ENCODE peak calls at places on chromosomes 5 and 9, in eight cellular contexts. One of them, this sample, is unnamed.

GRCh38 chr5:92403308-92403707 is 1020.2 kb upstream of the ARRDC3 start:
- DNase-seq in stimulated activated CD8-positive, alpha-beta memory T cell treated with anti-CD3 and anti-CD28 coated beads, Interleukin-7, amount 100 ng/mL, for 1 hour: no peak
- DNase-seq in HS-5: no peak
- DNase-seq in activated naive CD8-positive, alpha-beta T cell treated with anti-CD3 and anti-CD28 coated beads for 36 hours: no peak
- DNase-seq in KG1: no peak
- DNase-seq in activated CD8-positive, alpha-beta memory T cell treated with anti-CD3 and anti-CD28 coated beads, Interleukin-2, amount 10 ng/mL, durations not matched to agents 7 days and 5 days: no peak
- DNase-seq in H54: no peak
- DNase-seq in activated CD4-positive, alpha-beta T cell treated with anti-CD3 and anti-CD28 coated beads, Interleukin-2, amount 50 U/mL, for 1 hour: no peak
- DNase-seq in this sample: no peak

GRCh38 chr5:109830955-109831502 is 141.3 kb downstream of the MAN2A1 start:
- DNase-seq in KG1: no peak
- DNase-seq in activated CD4-positive, alpha-beta T cell treated with anti-CD3 and anti-CD28 coated beads, Interleukin-2, amount 50 U/mL, for 1 hour: no peak
- DNase-seq in activated CD8-positive, alpha-beta memory T cell treated with anti-CD3 and anti-CD28 coated beads, Interleukin-2, amount 10 ng/mL, durations not matched to agents 7 days and 5 days: no peak
- DNase-seq in H54: no peak
- DNase-seq in activated naive CD8-positive, alpha-beta T cell treated with anti-CD3 and anti-CD28 coated beads for 36 hours: no peak
- DNase-seq in stimulated activated CD8-positive, alpha-beta memory T cell treated with anti-CD3 and anti-CD28 coated beads, Interleukin-7, amount 100 ng/mL, for 1 hour: no peak
- DNase-seq in HS-5: no peak
- DNase-seq in this sample: peak

GRCh38 chr9:121916008-121916407 is 177.1 kb downstream of the TTLL11 start:
- DNase-seq in KG1: no peak
- DNase-seq in stimulated activated CD8-positive, alpha-beta memory T cell treated with anti-CD3 and anti-CD28 coated beads, Interleukin-7, amount 100 ng/mL, for 1 hour: no peak
- DNase-seq in activated CD8-positive, alpha-beta memory T cell treated with anti-CD3 and anti-CD28 coated beads, Interleukin-2, amount 10 ng/mL, durations not matched to agents 7 days and 5 days: no peak
- DNase-seq in activated CD4-positive, alpha-beta T cell treated with anti-CD3 and anti-CD28 coated beads, Interleukin-2, amount 50 U/mL, for 1 hour: no peak
- DNase-seq in HS-5: no peak
- DNase-seq in H54: no peak
- DNase-seq in activated naive CD8-positive, alpha-beta T cell treated with anti-CD3 and anti-CD28 coated beads for 36 hours: no peak
- DNase-seq in this sample: no peak

GRCh38 chr5:149345892-149346222 is 558 bp downstream of the GRPEL2 start:
- DNase-seq in KG1: no peak
- DNase-seq in stimulated activated CD8-positive, alpha-beta memory T cell treated with anti-CD3 and anti-CD28 coated beads, Interleukin-7, amount 100 ng/mL, for 1 hour: no peak
- DNase-seq in activated naive CD8-positive, alpha-beta T cell treated with anti-CD3 and anti-CD28 coated beads for 36 hours: no peak
- DNase-seq in activated CD8-positive, alpha-beta memory T cell treated with anti-CD3 and anti-CD28 coated beads, Interleukin-2, amount 10 ng/mL, durations not matched to agents 7 days and 5 days: peak
- DNase-seq in H54: no peak
- DNase-seq in activated CD4-positive, alpha-beta T cell treated with anti-CD3 and anti-CD28 coated beads, Interleukin-2, amount 50 U/mL, for 1 hour: no peak
- DNase-seq in HS-5: no peak
- DNase-seq in this sample: no peak

GRCh38 chr9:125758986-125759811 is 12.0 kb downstream of the PBX3 start:
- DNase-seq in H54: no peak
- DNase-seq in activated CD4-positive, alpha-beta T cell treated with anti-CD3 and anti-CD28 coated beads, Interleukin-2, amount 50 U/mL, for 1 hour: no peak
- DNase-seq in activated CD8-positive, alpha-beta memory T cell treated with anti-CD3 and anti-CD28 coated beads, Interleukin-2, amount 10 ng/mL, durations not matched to agents 7 days and 5 days: no peak
- DNase-seq in stimulated activated CD8-positive, alpha-beta memory T cell treated with anti-CD3 and anti-CD28 coated beads, Interleukin-7, amount 100 ng/mL, for 1 hour: no peak
- DNase-seq in HS-5: no peak
- DNase-seq in activated naive CD8-positive, alpha-beta T cell treated with anti-CD3 and anti-CD28 coated beads for 36 hours: no peak
- DNase-seq in KG1: peak
- DNase-seq in this sample: no peak

GRCh38 chr5:179533907-179534306 is 16.4 kb upstream of the RUFY1 start:
- DNase-seq in HS-5: no peak
- DNase-seq in activated CD8-positive, alpha-beta memory T cell treated with anti-CD3 and anti-CD28 coated beads, Interleukin-2, amount 10 ng/mL, durations not matched to agents 7 days and 5 days: peak
- DNase-seq in KG1: no peak
- DNase-seq in activated CD4-positive, alpha-beta T cell treated with anti-CD3 and anti-CD28 coated beads, Interleukin-2, amount 50 U/mL, for 1 hour: no peak
- DNase-seq in H54: no peak
- DNase-seq in activated naive CD8-positive, alpha-beta T cell treated with anti-CD3 and anti-CD28 coated beads for 36 hours: no peak
- DNase-seq in stimulated activated CD8-positive, alpha-beta memory T cell treated with anti-CD3 and anti-CD28 coated beads, Interleukin-7, amount 100 ng/mL, for 1 hour: no peak
- DNase-seq in this sample: no peak

GRCh38 chr9:33159058-33159759 is 7.9 kb downstream of the B4GALT1 start:
- DNase-seq in activated CD4-positive, alpha-beta T cell treated with anti-CD3 and anti-CD28 coated beads, Interleukin-2, amount 50 U/mL, for 1 hour: peak
- DNase-seq in H54: no peak
- DNase-seq in activated naive CD8-positive, alpha-beta T cell treated with anti-CD3 and anti-CD28 coated beads for 36 hours: peak
- DNase-seq in HS-5: no peak
- DNase-seq in KG1: peak
- DNase-seq in activated CD8-positive, alpha-beta memory T cell treated with anti-CD3 and anti-CD28 coated beads, Interleukin-2, amount 10 ng/mL, durations not matched to agents 7 days and 5 days: peak
- DNase-seq in stimulated activated CD8-positive, alpha-beta memory T cell treated with anti-CD3 and anti-CD28 coated beads, Interleukin-7, amount 100 ng/mL, for 1 hour: no peak
- DNase-seq in this sample: no peak

GRCh38 chr5:31626156-31626555 is 12.8 kb upstream of the PDZD2 start:
- DNase-seq in activated CD4-positive, alpha-beta T cell treated with anti-CD3 and anti-CD28 coated beads, Interleukin-2, amount 50 U/mL, for 1 hour: no peak
- DNase-seq in H54: no peak
- DNase-seq in KG1: no peak
- DNase-seq in HS-5: no peak
- DNase-seq in activated naive CD8-positive, alpha-beta T cell treated with anti-CD3 and anti-CD28 coated beads for 36 hours: no peak
- DNase-seq in activated CD8-positive, alpha-beta memory T cell treated with anti-CD3 and anti-CD28 coated beads, Interleukin-2, amount 10 ng/mL, durations not matched to agents 7 days and 5 days: no peak
- DNase-seq in stimulated activated CD8-positive, alpha-beta memory T cell treated with anti-CD3 and anti-CD28 coated beads, Interleukin-7, amount 100 ng/mL, for 1 hour: no peak
- DNase-seq in this sample: no peak

GRCh38 chr9:128556915-128557634 is 4.7 kb downstream of the SPTAN1 start:
- DNase-seq in activated naive CD8-positive, alpha-beta T cell treated with anti-CD3 and anti-CD28 coated beads for 36 hours: no peak
- DNase-seq in stimulated activated CD8-positive, alpha-beta memory T cell treated with anti-CD3 and anti-CD28 coated beads, Interleukin-7, amount 100 ng/mL, for 1 hour: no peak
- DNase-seq in activated CD4-positive, alpha-beta T cell treated with anti-CD3 and anti-CD28 coated beads, Interleukin-2, amount 50 U/mL, for 1 hour: no peak
- DNase-seq in activated CD8-positive, alpha-beta memory T cell treated with anti-CD3 and anti-CD28 coated beads, Interleukin-2, amount 10 ng/mL, durations not matched to agents 7 days and 5 days: no peak
- DNase-seq in H54: no peak
- DNase-seq in HS-5: no peak
- DNase-seq in KG1: no peak
- DNase-seq in this sample: no peak

GRCh38 chr9:18023332-18023731 is 444.5 kb downstream of the SH3GL2 start:
- DNase-seq in HS-5: peak
- DNase-seq in KG1: no peak
- DNase-seq in activated CD8-positive, alpha-beta memory T cell treated with anti-CD3 and anti-CD28 coated beads, Interleukin-2, amount 10 ng/mL, durations not matched to agents 7 days and 5 days: no peak
- DNase-seq in stimulated activated CD8-positive, alpha-beta memory T cell treated with anti-CD3 and anti-CD28 coated beads, Interleukin-7, amount 100 ng/mL, for 1 hour: no peak
- DNase-seq in activated CD4-positive, alpha-beta T cell treated with anti-CD3 and anti-CD28 coated beads, Interleukin-2, amount 50 U/mL, for 1 hour: no peak
- DNase-seq in H54: no peak
- DNase-seq in activated naive CD8-positive, alpha-beta T cell treated with anti-CD3 and anti-CD28 coated beads for 36 hours: no peak
- DNase-seq in this sample: no peak

GRCh38 chr5:147727200-147727599 is 55.3 kb downstream of the JAKMIP2 start:
- DNase-seq in stimulated activated CD8-positive, alpha-beta memory T cell treated with anti-CD3 and anti-CD28 coated beads, Interleukin-7, amount 100 ng/mL, for 1 hour: no peak
- DNase-seq in activated naive CD8-positive, alpha-beta T cell treated with anti-CD3 and anti-CD28 coated beads for 36 hours: no peak
- DNase-seq in activated CD4-positive, alpha-beta T cell treated with anti-CD3 and anti-CD28 coated beads, Interleukin-2, amount 50 U/mL, for 1 hour: no peak
- DNase-seq in KG1: no peak
- DNase-seq in activated CD8-positive, alpha-beta memory T cell treated with anti-CD3 and anti-CD28 coated beads, Interleukin-2, amount 10 ng/mL, durations not matched to agents 7 days and 5 days: no peak
- DNase-seq in HS-5: no peak
- DNase-seq in H54: no peak
- DNase-seq in this sample: no peak

GRCh38 chr9:95249986-95250385 is 67.5 kb downstream of the FANCC start:
- DNase-seq in HS-5: no peak
- DNase-seq in activated CD4-positive, alpha-beta T cell treated with anti-CD3 and anti-CD28 coated beads, Interleukin-2, amount 50 U/mL, for 1 hour: no peak
- DNase-seq in activated naive CD8-positive, alpha-beta T cell treated with anti-CD3 and anti-CD28 coated beads for 36 hours: no peak
- DNase-seq in KG1: no peak
- DNase-seq in H54: no peak
- DNase-seq in stimulated activated CD8-positive, alpha-beta memory T cell treated with anti-CD3 and anti-CD28 coated beads, Interleukin-7, amount 100 ng/mL, for 1 hour: no peak
- DNase-seq in activated CD8-positive, alpha-beta memory T cell treated with anti-CD3 and anti-CD28 coated beads, Interleukin-2, amount 10 ng/mL, durations not matched to agents 7 days and 5 days: no peak
- DNase-seq in this sample: no peak

GRCh38 chr5:61887271-61887670 is 418.7 kb upstream of the KIF2A start:
- DNase-seq in activated CD8-positive, alpha-beta memory T cell treated with anti-CD3 and anti-CD28 coated beads, Interleukin-2, amount 10 ng/mL, durations not matched to agents 7 days and 5 days: no peak
- DNase-seq in activated naive CD8-positive, alpha-beta T cell treated with anti-CD3 and anti-CD28 coated beads for 36 hours: no peak
- DNase-seq in HS-5: no peak
- DNase-seq in H54: no peak
- DNase-seq in stimulated activated CD8-positive, alpha-beta memory T cell treated with anti-CD3 and anti-CD28 coated beads, Interleukin-7, amount 100 ng/mL, for 1 hour: no peak
- DNase-seq in KG1: no peak
- DNase-seq in activated CD4-positive, alpha-beta T cell treated with anti-CD3 and anti-CD28 coated beads, Interleukin-2, amount 50 U/mL, for 1 hour: no peak
- DNase-seq in this sample: no peak

GRCh38 chr9:127741831-127742434 is 6.8 kb upstream of the TOR2A start:
- DNase-seq in activated naive CD8-positive, alpha-beta T cell treated with anti-CD3 and anti-CD28 coated beads for 36 hours: no peak
- DNase-seq in HS-5: no peak
- DNase-seq in activated CD8-positive, alpha-beta memory T cell treated with anti-CD3 and anti-CD28 coated beads, Interleukin-2, amount 10 ng/mL, durations not matched to agents 7 days and 5 days: no peak
- DNase-seq in H54: peak
- DNase-seq in KG1: no peak
- DNase-seq in activated CD4-positive, alpha-beta T cell treated with anti-CD3 and anti-CD28 coated beads, Interleukin-2, amount 50 U/mL, for 1 hour: no peak
- DNase-seq in stimulated activated CD8-positive, alpha-beta memory T cell treated with anti-CD3 and anti-CD28 coated beads, Interleukin-7, amount 100 ng/mL, for 1 hour: no peak
- DNase-seq in this sample: no peak

GRCh38 chr9:88757406-88758010 is 222.5 kb downstream of the NXNL2 start:
- DNase-seq in activated naive CD8-positive, alpha-beta T cell treated with anti-CD3 and anti-CD28 coated beads for 36 hours: no peak
- DNase-seq in HS-5: no peak
- DNase-seq in stimulated activated CD8-positive, alpha-beta memory T cell treated with anti-CD3 and anti-CD28 coated beads, Interleukin-7, amount 100 ng/mL, for 1 hour: no peak
- DNase-seq in KG1: no peak
- DNase-seq in activated CD4-positive, alpha-beta T cell treated with anti-CD3 and anti-CD28 coated beads, Interleukin-2, amount 50 U/mL, for 1 hour: no peak
- DNase-seq in activated CD8-positive, alpha-beta memory T cell treated with anti-CD3 and anti-CD28 coated beads, Interleukin-2, amount 10 ng/mL, durations not matched to agents 7 days and 5 days: no peak
- DNase-seq in H54: no peak
- DNase-seq in this sample: no peak

GRCh38 chr5:142819816-142820215 is 49.6 kb downstream of the ARHGAP26 start:
- DNase-seq in activated naive CD8-positive, alpha-beta T cell treated with anti-CD3 and anti-CD28 coated beads for 36 hours: no peak
- DNase-seq in activated CD8-positive, alpha-beta memory T cell treated with anti-CD3 and anti-CD28 coated beads, Interleukin-2, amount 10 ng/mL, durations not matched to agents 7 days and 5 days: no peak
- DNase-seq in KG1: no peak
- DNase-seq in HS-5: no peak
- DNase-seq in activated CD4-positive, alpha-beta T cell treated with anti-CD3 and anti-CD28 coated beads, Interleukin-2, amount 50 U/mL, for 1 hour: no peak
- DNase-seq in stimulated activated CD8-positive, alpha-beta memory T cell treated with anti-CD3 and anti-CD28 coated beads, Interleukin-7, amount 100 ng/mL, for 1 hour: no peak
- DNase-seq in H54: no peak
- DNase-seq in this sample: no peak

GRCh38 chr5:96433066-96433447 is at the start of gene PCSK1:
- DNase-seq in HS-5: no peak
- DNase-seq in KG1: no peak
- DNase-seq in activated CD8-positive, alpha-beta memory T cell treated with anti-CD3 and anti-CD28 coated beads, Interleukin-2, amount 10 ng/mL, durations not matched to agents 7 days and 5 days: no peak
- DNase-seq in activated naive CD8-positive, alpha-beta T cell treated with anti-CD3 and anti-CD28 coated beads for 36 hours: no peak
- DNase-seq in stimulated activated CD8-positive, alpha-beta memory T cell treated with anti-CD3 and anti-CD28 coated beads, Interleukin-7, amount 100 ng/mL, for 1 hour: no peak
- DNase-seq in H54: peak
- DNase-seq in activated CD4-positive, alpha-beta T cell treated with anti-CD3 and anti-CD28 coated beads, Interleukin-2, amount 50 U/mL, for 1 hour: no peak
- DNase-seq in this sample: no peak

GRCh38 chr5:123776761-123777160 is 264.8 kb downstream of the CSNK1G3 start:
- DNase-seq in stimulated activated CD8-positive, alpha-beta memory T cell treated with anti-CD3 and anti-CD28 coated beads, Interleukin-7, amount 100 ng/mL, for 1 hour: no peak
- DNase-seq in HS-5: peak
- DNase-seq in activated naive CD8-positive, alpha-beta T cell treated with anti-CD3 and anti-CD28 coated beads for 36 hours: no peak
- DNase-seq in activated CD4-positive, alpha-beta T cell treated with anti-CD3 and anti-CD28 coated beads, Interleukin-2, amount 50 U/mL, for 1 hour: no peak
- DNase-seq in activated CD8-positive, alpha-beta memory T cell treated with anti-CD3 and anti-CD28 coated beads, Interleukin-2, amount 10 ng/mL, durations not matched to agents 7 days and 5 days: no peak
- DNase-seq in KG1: no peak
- DNase-seq in H54: no peak
- DNase-seq in this sample: peak

GRCh38 chr5:52859619-52860018 is 71.9 kb downstream of the ITGA1 start:
- DNase-seq in activated CD8-positive, alpha-beta memory T cell treated with anti-CD3 and anti-CD28 coated beads, Interleukin-2, amount 10 ng/mL, durations not matched to agents 7 days and 5 days: no peak
- DNase-seq in activated CD4-positive, alpha-beta T cell treated with anti-CD3 and anti-CD28 coated beads, Interleukin-2, amount 50 U/mL, for 1 hour: no peak
- DNase-seq in stimulated activated CD8-positive, alpha-beta memory T cell treated with anti-CD3 and anti-CD28 coated beads, Interleukin-7, amount 100 ng/mL, for 1 hour: no peak
- DNase-seq in activated naive CD8-positive, alpha-beta T cell treated with anti-CD3 and anti-CD28 coated beads for 36 hours: no peak
- DNase-seq in H54: peak
- DNase-seq in KG1: no peak
- DNase-seq in HS-5: peak
- DNase-seq in this sample: peak

GRCh38 chr5:143533978-143534763 is 130.7 kb upstream of the NR3C1 start:
- DNase-seq in activated CD4-positive, alpha-beta T cell treated with anti-CD3 and anti-CD28 coated beads, Interleukin-2, amount 50 U/mL, for 1 hour: no peak
- DNase-seq in activated naive CD8-positive, alpha-beta T cell treated with anti-CD3 and anti-CD28 coated beads for 36 hours: no peak
- DNase-seq in H54: no peak
- DNase-seq in activated CD8-positive, alpha-beta memory T cell treated with anti-CD3 and anti-CD28 coated beads, Interleukin-2, amount 10 ng/mL, durations not matched to agents 7 days and 5 days: no peak
- DNase-seq in stimulated activated CD8-positive, alpha-beta memory T cell treated with anti-CD3 and anti-CD28 coated beads, Interleukin-7, amount 100 ng/mL, for 1 hour: no peak
- DNase-seq in HS-5: no peak
- DNase-seq in KG1: no peak
- DNase-seq in this sample: no peak

GRCh38 chr9:71795097-71795807 is 26.9 kb upstream of the CEMIP2 start:
- DNase-seq in activated naive CD8-positive, alpha-beta T cell treated with anti-CD3 and anti-CD28 coated beads for 36 hours: no peak
- DNase-seq in stimulated activated CD8-positive, alpha-beta memory T cell treated with anti-CD3 and anti-CD28 coated beads, Interleukin-7, amount 100 ng/mL, for 1 hour: no peak
- DNase-seq in activated CD4-positive, alpha-beta T cell treated with anti-CD3 and anti-CD28 coated beads, Interleukin-2, amount 50 U/mL, for 1 hour: no peak
- DNase-seq in activated CD8-positive, alpha-beta memory T cell treated with anti-CD3 and anti-CD28 coated beads, Interleukin-2, amount 10 ng/mL, durations not matched to agents 7 days and 5 days: no peak
- DNase-seq in KG1: no peak
- DNase-seq in HS-5: no peak
- DNase-seq in H54: no peak
- DNase-seq in this sample: no peak

GRCh38 chr5:81908771-81909170 is 63.1 kb upstream of the ATG10 start:
- DNase-seq in activated naive CD8-positive, alpha-beta T cell treated with anti-CD3 and anti-CD28 coated beads for 36 hours: no peak
- DNase-seq in HS-5: no peak
- DNase-seq in stimulated activated CD8-positive, alpha-beta memory T cell treated with anti-CD3 and anti-CD28 coated beads, Interleukin-7, amount 100 ng/mL, for 1 hour: no peak
- DNase-seq in KG1: no peak
- DNase-seq in H54: no peak
- DNase-seq in activated CD4-positive, alpha-beta T cell treated with anti-CD3 and anti-CD28 coated beads, Interleukin-2, amount 50 U/mL, for 1 hour: no peak
- DNase-seq in activated CD8-positive, alpha-beta memory T cell treated with anti-CD3 and anti-CD28 coated beads, Interleukin-2, amount 10 ng/mL, durations not matched to agents 7 days and 5 days: no peak
- DNase-seq in this sample: no peak

GRCh38 chr5:69042915-69043795 is 50.7 kb upstream of the SLC30A5 start:
- DNase-seq in H54: peak
- DNase-seq in activated CD4-positive, alpha-beta T cell treated with anti-CD3 and anti-CD28 coated beads, Interleukin-2, amount 50 U/mL, for 1 hour: peak
- DNase-seq in HS-5: peak
- DNase-seq in stimulated activated CD8-positive, alpha-beta memory T cell treated with anti-CD3 and anti-CD28 coated beads, Interleukin-7, amount 100 ng/mL, for 1 hour: peak
- DNase-seq in activated naive CD8-positive, alpha-beta T cell treated with anti-CD3 and anti-CD28 coated beads for 36 hours: peak
- DNase-seq in activated CD8-positive, alpha-beta memory T cell treated with anti-CD3 and anti-CD28 coated beads, Interleukin-2, amount 10 ng/mL, durations not matched to agents 7 days and 5 days: peak
- DNase-seq in KG1: peak
- DNase-seq in this sample: peak

GRCh38 chr9:34782372-34782771 is 72.4 kb upstream of the CCL21 start:
- DNase-seq in activated CD4-positive, alpha-beta T cell treated with anti-CD3 and anti-CD28 coated beads, Interleukin-2, amount 50 U/mL, for 1 hour: no peak
- DNase-seq in stimulated activated CD8-positive, alpha-beta memory T cell treated with anti-CD3 and anti-CD28 coated beads, Interleukin-7, amount 100 ng/mL, for 1 hour: no peak
- DNase-seq in activated naive CD8-positive, alpha-beta T cell treated with anti-CD3 and anti-CD28 coated beads for 36 hours: no peak
- DNase-seq in HS-5: no peak
- DNase-seq in activated CD8-positive, alpha-beta memory T cell treated with anti-CD3 and anti-CD28 coated beads, Interleukin-2, amount 10 ng/mL, durations not matched to agents 7 days and 5 days: no peak
- DNase-seq in KG1: no peak
- DNase-seq in H54: no peak
- DNase-seq in this sample: no peak

GRCh38 chr5:124952566-124952965 is 206.1 kb upstream of the ZNF608 start:
- DNase-seq in HS-5: no peak
- DNase-seq in activated CD4-positive, alpha-beta T cell treated with anti-CD3 and anti-CD28 coated beads, Interleukin-2, amount 50 U/mL, for 1 hour: no peak
- DNase-seq in activated naive CD8-positive, alpha-beta T cell treated with anti-CD3 and anti-CD28 coated beads for 36 hours: no peak
- DNase-seq in stimulated activated CD8-positive, alpha-beta memory T cell treated with anti-CD3 and anti-CD28 coated beads, Interleukin-7, amount 100 ng/mL, for 1 hour: no peak
- DNase-seq in H54: no peak
- DNase-seq in KG1: no peak
- DNase-seq in activated CD8-positive, alpha-beta memory T cell treated with anti-CD3 and anti-CD28 coated beads, Interleukin-2, amount 10 ng/mL, durations not matched to agents 7 days and 5 days: no peak
- DNase-seq in this sample: no peak

GRCh38 chr5:157612581-157612980 is 37.0 kb upstream of the ADAM19 start:
- DNase-seq in H54: no peak
- DNase-seq in stimulated activated CD8-positive, alpha-beta memory T cell treated with anti-CD3 and anti-CD28 coated beads, Interleukin-7, amount 100 ng/mL, for 1 hour: no peak
- DNase-seq in activated CD8-positive, alpha-beta memory T cell treated with anti-CD3 and anti-CD28 coated beads, Interleukin-2, amount 10 ng/mL, durations not matched to agents 7 days and 5 days: no peak
- DNase-seq in activated naive CD8-positive, alpha-beta T cell treated with anti-CD3 and anti-CD28 coated beads for 36 hours: no peak
- DNase-seq in activated CD4-positive, alpha-beta T cell treated with anti-CD3 and anti-CD28 coated beads, Interleukin-2, amount 50 U/mL, for 1 hour: no peak
- DNase-seq in HS-5: no peak
- DNase-seq in KG1: no peak
- DNase-seq in this sample: no peak

GRCh38 chr5:2897276-2897990 is 146.0 kb upstream of the IRX2 start:
- DNase-seq in KG1: no peak
- DNase-seq in H54: no peak
- DNase-seq in activated naive CD8-positive, alpha-beta T cell treated with anti-CD3 and anti-CD28 coated beads for 36 hours: no peak
- DNase-seq in activated CD8-positive, alpha-beta memory T cell treated with anti-CD3 and anti-CD28 coated beads, Interleukin-2, amount 10 ng/mL, durations not matched to agents 7 days and 5 days: no peak
- DNase-seq in HS-5: no peak
- DNase-seq in activated CD4-positive, alpha-beta T cell treated with anti-CD3 and anti-CD28 coated beads, Interleukin-2, amount 50 U/mL, for 1 hour: no peak
- DNase-seq in stimulated activated CD8-positive, alpha-beta memory T cell treated with anti-CD3 and anti-CD28 coated beads, Interleukin-7, amount 100 ng/mL, for 1 hour: no peak
- DNase-seq in this sample: no peak

GRCh38 chr9:90546200-90546599 is 96.4 kb downstream of the DIRAS2 start:
- DNase-seq in HS-5: peak
- DNase-seq in KG1: no peak
- DNase-seq in H54: peak
- DNase-seq in stimulated activated CD8-positive, alpha-beta memory T cell treated with anti-CD3 and anti-CD28 coated beads, Interleukin-7, amount 100 ng/mL, for 1 hour: no peak
- DNase-seq in activated naive CD8-positive, alpha-beta T cell treated with anti-CD3 and anti-CD28 coated beads for 36 hours: no peak
- DNase-seq in activated CD8-positive, alpha-beta memory T cell treated with anti-CD3 and anti-CD28 coated beads, Interleukin-2, amount 10 ng/mL, durations not matched to agents 7 days and 5 days: no peak
- DNase-seq in activated CD4-positive, alpha-beta T cell treated with anti-CD3 and anti-CD28 coated beads, Interleukin-2, amount 50 U/mL, for 1 hour: no peak
- DNase-seq in this sample: no peak

GRCh38 chr9:112764344-112764743 is 13.8 kb downstream of the SNX30 start:
- DNase-seq in KG1: no peak
- DNase-seq in HS-5: no peak
- DNase-seq in activated CD8-positive, alpha-beta memory T cell treated with anti-CD3 and anti-CD28 coated beads, Interleukin-2, amount 10 ng/mL, durations not matched to agents 7 days and 5 days: no peak
- DNase-seq in H54: peak
- DNase-seq in activated naive CD8-positive, alpha-beta T cell treated with anti-CD3 and anti-CD28 coated beads for 36 hours: no peak
- DNase-seq in activated CD4-positive, alpha-beta T cell treated with anti-CD3 and anti-CD28 coated beads, Interleukin-2, amount 50 U/mL, for 1 hour: no peak
- DNase-seq in stimulated activated CD8-positive, alpha-beta memory T cell treated with anti-CD3 and anti-CD28 coated beads, Interleukin-7, amount 100 ng/mL, for 1 hour: no peak
- DNase-seq in this sample: no peak

GRCh38 chr5:113336975-113337374 is 97.8 kb downstream of the TSSK1B start:
- DNase-seq in stimulated activated CD8-positive, alpha-beta memory T cell treated with anti-CD3 and anti-CD28 coated beads, Interleukin-7, amount 100 ng/mL, for 1 hour: no peak
- DNase-seq in KG1: no peak
- DNase-seq in activated CD4-positive, alpha-beta T cell treated with anti-CD3 and anti-CD28 coated beads, Interleukin-2, amount 50 U/mL, for 1 hour: no peak
- DNase-seq in activated naive CD8-positive, alpha-beta T cell treated with anti-CD3 and anti-CD28 coated beads for 36 hours: no peak
- DNase-seq in activated CD8-positive, alpha-beta memory T cell treated with anti-CD3 and anti-CD28 coated beads, Interleukin-2, amount 10 ng/mL, durations not matched to agents 7 days and 5 days: peak
- DNase-seq in HS-5: no peak
- DNase-seq in H54: peak
- DNase-seq in this sample: peak

GRCh38 chr9:118570076-118570475 is 799.2 kb downstream of the BRINP1 start:
- DNase-seq in stimulated activated CD8-positive, alpha-beta memory T cell treated with anti-CD3 and anti-CD28 coated beads, Interleukin-7, amount 100 ng/mL, for 1 hour: no peak
- DNase-seq in activated CD4-positive, alpha-beta T cell treated with anti-CD3 and anti-CD28 coated beads, Interleukin-2, amount 50 U/mL, for 1 hour: no peak
- DNase-seq in activated CD8-positive, alpha-beta memory T cell treated with anti-CD3 and anti-CD28 coated beads, Interleukin-2, amount 10 ng/mL, durations not matched to agents 7 days and 5 days: no peak
- DNase-seq in activated naive CD8-positive, alpha-beta T cell treated with anti-CD3 and anti-CD28 coated beads for 36 hours: no peak
- DNase-seq in HS-5: no peak
- DNase-seq in H54: no peak
- DNase-seq in KG1: no peak
- DNase-seq in this sample: no peak

GRCh38 chr9:14692918-14693861 is at the start of gene ZDHHC21:
- DNase-seq in stimulated activated CD8-positive, alpha-beta memory T cell treated with anti-CD3 and anti-CD28 coated beads, Interleukin-7, amount 100 ng/mL, for 1 hour: peak
- DNase-seq in activated naive CD8-positive, alpha-beta T cell treated with anti-CD3 and anti-CD28 coated beads for 36 hours: peak
- DNase-seq in activated CD8-positive, alpha-beta memory T cell treated with anti-CD3 and anti-CD28 coated beads, Interleukin-2, amount 10 ng/mL, durations not matched to agents 7 days and 5 days: peak
- DNase-seq in H54: peak
- DNase-seq in HS-5: no peak
- DNase-seq in KG1: peak
- DNase-seq in activated CD4-positive, alpha-beta T cell treated with anti-CD3 and anti-CD28 coated beads, Interleukin-2, amount 50 U/mL, for 1 hour: peak
- DNase-seq in this sample: peak

GRCh38 chr5:83433891-83434290 is 37.7 kb upstream of the VCAN start:
- DNase-seq in HS-5: peak
- DNase-seq in activated CD8-positive, alpha-beta memory T cell treated with anti-CD3 and anti-CD28 coated beads, Interleukin-2, amount 10 ng/mL, durations not matched to agents 7 days and 5 days: no peak
- DNase-seq in activated naive CD8-positive, alpha-beta T cell treated with anti-CD3 and anti-CD28 coated beads for 36 hours: no peak
- DNase-seq in stimulated activated CD8-positive, alpha-beta memory T cell treated with anti-CD3 and anti-CD28 coated beads, Interleukin-7, amount 100 ng/mL, for 1 hour: no peak
- DNase-seq in activated CD4-positive, alpha-beta T cell treated with anti-CD3 and anti-CD28 coated beads, Interleukin-2, amount 50 U/mL, for 1 hour: no peak
- DNase-seq in KG1: no peak
- DNase-seq in H54: no peak
- DNase-seq in this sample: no peak

GRCh38 chr9:122580360-122580759 is 2.8 kb downstream of the OR1L8 start:
- DNase-seq in H54: peak
- DNase-seq in HS-5: peak
- DNase-seq in activated CD4-positive, alpha-beta T cell treated with anti-CD3 and anti-CD28 coated beads, Interleukin-2, amount 50 U/mL, for 1 hour: no peak
- DNase-seq in activated CD8-positive, alpha-beta memory T cell treated with anti-CD3 and anti-CD28 coated beads, Interleukin-2, amount 10 ng/mL, durations not matched to agents 7 days and 5 days: no peak
- DNase-seq in KG1: no peak
- DNase-seq in activated naive CD8-positive, alpha-beta T cell treated with anti-CD3 and anti-CD28 coated beads for 36 hours: no peak
- DNase-seq in stimulated activated CD8-positive, alpha-beta memory T cell treated with anti-CD3 and anti-CD28 coated beads, Interleukin-7, amount 100 ng/mL, for 1 hour: no peak
- DNase-seq in this sample: peak